ENCODE peak calls at places on chromosomes 16 and 17, in nine cellular contexts. R, K, O, B, N, F, I, E and A are unnamed samples.

GRCh38 chr16:79307214-79307613 is 293.3 kb downstream of the MAF start:
- DNase-seq in R (no peak), K (no peak), O (no peak), B (no peak), N (no peak), F (no peak), I (no peak), E (no peak), A (no peak)

GRCh38 chr17:16294560-16294959 is 58.7 kb downstream of the CENPV start:
- DNase-seq in R (no peak), K (no peak), O (no peak), B (no peak), N (no peak), F (peak), I (no peak), E (peak), A (no peak)

GRCh38 chr17:64081802-64082799 is 47.8 kb downstream of the ERN1 start:
- DNase-seq in R (no peak), K (peak), O (peak), B (peak), N (peak), F (peak), I (peak), E (peak), A (peak)

GRCh38 chr16:67961551-67961957 is 6.9 kb downstream of the SLC12A4 start:
- DNase-seq in R (no peak), K (no peak), O (no peak), B (no peak), N (peak), F (no peak), I (no peak), E (no peak), A (no peak)

GRCh38 chr17:29588561-29589411 is 662 bp downstream of the GIT1 start:
- DNase-seq in R (peak), K (no peak), O (no peak), B (peak), N (peak), F (peak), I (no peak), E (no peak), A (no peak)

GRCh38 chr17:80319262-80319998 is 58.8 kb downstream of the RNF213 start:
- DNase-seq in R (no peak), K (no peak), O (no peak), B (no peak), N (no peak), F (no peak), I (no peak), E (no peak), A (no peak)

GRCh38 chr17:52376137-52376536 is 217.6 kb upstream of the CA10 start:
- DNase-seq in R (peak), K (no peak), O (no peak), B (no peak), N (no peak), F (no peak), I (no peak), E (no peak), A (no peak)

GRCh38 chr17:79446347-79446746 is 164.5 kb downstream of the RBFOX3 start:
- DNase-seq in R (no peak), K (no peak), O (no peak), B (no peak), N (no peak), F (no peak), I (no peak), E (no peak), A (no peak)

GRCh38 chr17:2237521-2237921 is 66.1 kb downstream of the SMG6 start:
- DNase-seq in R (no peak), K (no peak), O (no peak), B (no peak), N (no peak), F (no peak), I (no peak), E (no peak), A (no peak)

GRCh38 chr16:85041184-85041928 is 13.8 kb downstream of the KIAA0513 start:
- DNase-seq in R (no peak), K (no peak), O (no peak), B (no peak), N (no peak), F (no peak), I (no peak), E (no peak), A (no peak)

GRCh38 chr17:77127735-77128361 is 12.9 kb upstream of the SEC14L1 start:
- DNase-seq in R (no peak), K (no peak), O (no peak), B (peak), N (no peak), F (no peak), I (no peak), E (no peak), A (peak)

GRCh38 chr16:86516618-86517003 is 6.3 kb downstream of the FOXF1 start:
- DNase-seq in R (no peak), K (no peak), O (no peak), B (no peak), N (no peak), F (no peak), I (no peak), E (no peak), A (no peak)

GRCh38 chr17:75208161-75208560 is 2.7 kb downstream of the NUP85 start:
- DNase-seq in R (no peak), K (no peak), O (no peak), B (no peak), N (no peak), F (no peak), I (no peak), E (no peak), A (no peak)

GRCh38 chr17:7107012-7107754 is 7.4 kb downstream of the ASGR2 start:
- DNase-seq in R (no peak), K (no peak), O (no peak), B (no peak), N (no peak), F (no peak), I (no peak), E (no peak), A (no peak)

GRCh38 chr17:61009619-61010018 is 332.0 kb downstream of the BCAS3 start:
- DNase-seq in R (no peak), K (no peak), O (peak), B (no peak), N (no peak), F (no peak), I (no peak), E (no peak), A (no peak)

GRCh38 chr17:47811709-47812108 is 9.9 kb downstream of the OSBPL7 start:
- DNase-seq in R (no peak), K (no peak), O (no peak), B (no peak), N (no peak), F (no peak), I (no peak), E (no peak), A (no peak)

DNA sequence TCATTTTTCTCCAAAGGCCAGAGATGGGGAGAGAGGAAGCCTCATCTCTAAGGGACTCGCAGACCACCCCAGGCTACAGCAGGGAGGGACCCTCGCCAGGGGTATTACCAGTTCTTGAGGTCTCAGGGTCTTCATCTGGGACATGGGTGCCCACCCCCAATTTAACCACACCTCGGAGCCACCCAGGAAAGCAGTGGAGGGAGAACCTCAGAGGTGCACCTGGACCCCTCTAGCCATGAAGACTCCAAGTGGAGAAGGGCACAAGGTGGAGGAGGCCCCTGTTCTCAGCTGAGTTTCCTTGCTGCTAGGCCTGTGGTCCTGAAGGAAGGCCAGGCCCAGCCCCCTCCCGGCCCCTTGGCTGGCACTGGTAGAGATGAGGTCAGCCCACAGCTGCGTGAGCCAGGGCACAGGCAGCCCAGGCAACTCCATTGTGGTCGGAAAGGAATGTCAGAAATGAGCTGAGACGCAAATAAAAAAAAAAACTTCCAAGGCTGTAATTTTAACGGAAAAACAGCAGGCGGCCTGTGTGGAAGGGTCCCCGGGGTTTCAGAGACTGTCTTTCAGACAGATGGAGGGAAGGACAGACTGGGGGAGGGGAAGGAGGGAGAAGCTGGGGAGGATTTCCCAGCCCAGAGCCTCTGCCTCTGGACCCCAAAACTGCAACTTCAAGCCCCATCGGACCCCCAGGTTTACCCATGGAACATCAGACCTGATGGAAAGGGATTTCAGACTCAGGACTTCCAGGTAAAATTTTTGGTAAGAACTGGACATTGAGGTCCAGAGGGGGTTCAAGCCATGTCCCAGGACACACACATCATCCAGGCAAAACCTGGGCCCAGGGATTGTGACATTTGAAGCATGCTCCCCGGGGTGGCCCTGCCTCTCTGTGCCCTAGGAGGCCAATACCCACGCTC is 25.5 kb upstream of the MRPS23 start:
- DNase-seq in R (peak), K (peak), O (no peak), B (peak), N (peak), F (peak), I (peak), E (peak), A (peak)
- TF ChIP-seq CTCF in R (no peak), K (no peak), O (no peak), B (peak), N (peak), F (peak), I (peak), E (peak), A (no peak)

GRCh38 chr17:62186841-62187240 is 121.8 kb upstream of the MED13 start:
- DNase-seq in R (no peak), K (no peak), O (no peak), B (no peak), N (no peak), F (no peak), I (no peak), E (no peak), A (no peak)

GRCh38 chr17:62193297-62193696 is 128.2 kb upstream of the MED13 start:
- DNase-seq in R (no peak), K (no peak), O (no peak), B (no peak), N (no peak), F (no peak), I (no peak), E (no peak), A (no peak)

GRCh38 chr17:62187681-62188080 is 122.6 kb upstream of the MED13 start:
- DNase-seq in R (no peak), K (no peak), O (no peak), B (peak), N (peak), F (no peak), I (no peak), E (no peak), A (no peak)

GRCh38 chr17:62189377-62189776 is 124.3 kb upstream of the MED13 start:
- DNase-seq in R (no peak), K (no peak), O (no peak), B (no peak), N (no peak), F (no peak), I (no peak), E (no peak), A (no peak)

GRCh38 chr17:62188713-62189112 is 123.6 kb upstream of the MED13 start:
- DNase-seq in R (no peak), K (no peak), O (no peak), B (no peak), N (no peak), F (peak), I (no peak), E (peak), A (no peak)
- TF ChIP-seq REST in R (no peak), K (no peak), O (no peak), B (no peak), N (no peak), F (no peak), I (no peak), E (no peak), A (no peak)

GRCh38 chr17:70144260-70144846 is 25.0 kb upstream of the KCNJ2 start:
- DNase-seq in R (peak), K (no peak), O (no peak), B (no peak), N (peak), F (peak), I (peak), E (peak), A (no peak)
- TF ChIP-seq CTCF in R (peak), K (peak), O (peak), B (no peak), N (peak), F (peak), I (peak), E (peak), A (peak)

GRCh38 chr17:43733956-43734355 is 24.6 kb downstream of the SOST start:
- DNase-seq in R (no peak), K (no peak), O (no peak), B (no peak), N (no peak), F (no peak), I (no peak), E (no peak), A (no peak)
- TF ChIP-seq REST in R (no peak), K (no peak), O (no peak), B (no peak), N (no peak), F (no peak), I (no peak), E (no peak), A (no peak)

GRCh38 chr16:25257956-25258855 is 561 bp upstream of the ZKSCAN2 start:
- DNase-seq in R (peak), K (peak), O (peak), B (peak), N (peak), F (peak), I (peak), E (peak), A (peak)
- TF ChIP-seq CTCF in R (no peak), K (no peak), O (no peak), B (no peak), N (no peak), F (no peak), I (no peak), E (peak), A (no peak)

DNA sequence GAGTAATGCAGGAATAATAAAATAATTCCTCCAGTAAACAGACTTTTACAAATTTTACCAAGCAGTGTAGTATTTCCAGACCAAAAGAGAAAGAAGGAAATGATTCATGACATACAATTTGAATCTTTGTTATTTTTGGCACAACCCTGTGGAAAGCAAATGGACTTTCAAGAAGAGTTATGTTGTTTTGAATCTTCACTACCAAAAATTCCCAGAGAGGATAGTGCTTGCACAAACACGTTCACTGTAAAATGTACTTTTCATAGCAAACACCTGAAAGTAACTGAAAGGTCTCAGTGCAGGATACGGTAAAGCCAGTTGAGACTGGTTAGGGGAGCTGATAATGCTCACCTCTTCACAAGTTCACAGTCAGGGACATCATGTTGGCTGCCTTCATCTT is 107.1 kb downstream of the USP22 start:
- DNase-seq in R (no peak), K (peak), O (no peak), B (no peak), N (no peak), F (peak), I (no peak), E (no peak), A (no peak)
- TF ChIP-seq REST in R (no peak), K (no peak), O (no peak), B (no peak), N (no peak), F (no peak), I (no peak), E (no peak), A (no peak)

GRCh38 chr16:47664653-47665325 is 203.7 kb downstream of the PHKB start:
- DNase-seq in R (no peak), K (no peak), O (no peak), B (no peak), N (no peak), F (peak), I (no peak), E (peak), A (no peak)

GRCh38 chr16:47657977-47658376 is 196.8 kb downstream of the PHKB start:
- DNase-seq in R (no peak), K (no peak), O (no peak), B (no peak), N (no peak), F (no peak), I (no peak), E (no peak), A (no peak)

GRCh38 chr16:47657032-47657431 is 195.9 kb downstream of the PHKB start:
- DNase-seq in R (no peak), K (no peak), O (no peak), B (no peak), N (no peak), F (no peak), I (no peak), E (peak), A (no peak)

GRCh38 chr16:47666434-47666833 is 205.3 kb downstream of the PHKB start:
- DNase-seq in R (no peak), K (no peak), O (no peak), B (no peak), N (no peak), F (no peak), I (no peak), E (no peak), A (no peak)

GRCh38 chr16:47660540-47660939 is 199.4 kb downstream of the PHKB start:
- DNase-seq in R (peak), K (no peak), O (no peak), B (peak), N (no peak), F (no peak), I (no peak), E (no peak), A (no peak)
- TF ChIP-seq CTCF in R (peak), K (no peak), O (no peak), B (no peak), N (no peak), F (no peak), I (no peak), E (no peak), A (no peak)